ENCODE peak calls at places on chromosomes 13 and 19, in nine cellular contexts. Q, X, A, H, L, K, U, J and G are unnamed samples.

GRCh38 chr13:80825276-80825675 is 484.4 kb upstream of the SPRY2 start:
- DNase-seq in U (no peak), A (no peak), H (no peak), X (no peak), Q (no peak), J (no peak), K (no peak), L (no peak), G (no peak)

GRCh38 chr13:24511824-24512207 is 762 bp downstream of the PARP4 start:
- DNase-seq in Q (peak), K (no peak), J (no peak), U (no peak), A (no peak), H (peak), L (no peak), X (no peak), G (no peak)

GRCh38 chr19:49497047-49497789 is 984 bp downstream of the RPS11 start:
- DNase-seq in U (peak), K (peak), L (peak), Q (peak), A (peak), J (peak), H (no peak), X (no peak), G (peak)

GRCh38 chr13:92390217-92390616 is 836.4 kb upstream of the GPC6 start:
- DNase-seq in K (no peak), U (no peak), A (no peak), Q (no peak), X (no peak), J (no peak), H (no peak), L (no peak), G (no peak)

GRCh38 chr19:15995536-15995935 is 46.7 kb downstream of the OR10H4 start:
- DNase-seq in Q (no peak), L (no peak), U (no peak), A (no peak), X (no peak), J (no peak), H (no peak), K (no peak), G (no peak)

GRCh38 chr13:33229446-33230177 is 55.9 kb downstream of the STARD13 start:
- DNase-seq in H (no peak), L (no peak), A (no peak), Q (no peak), U (peak), X (no peak), K (no peak), J (no peak), G (no peak)

GRCh38 chr19:2561221-2561620 is 85.3 kb downstream of the GADD45B start:
- DNase-seq in L (no peak), U (no peak), Q (no peak), K (no peak), X (no peak), A (peak), H (no peak), J (no peak), G (no peak)

GRCh38 chr19:3224346-3225325 is at the start of gene CELF5:
- DNase-seq in X (no peak), L (no peak), J (peak), H (no peak), U (peak), A (no peak), Q (peak), K (peak), G (peak)

GRCh38 chr13:111909971-111910671 is 156.8 kb upstream of the SOX1 start:
- DNase-seq in J (no peak), H (no peak), X (no peak), A (no peak), U (no peak), L (no peak), Q (no peak), K (no peak), G (no peak)

GRCh38 chr13:25172303-25172630 is 179 bp upstream of the AMER2 start:
- DNase-seq in U (peak), J (no peak), L (no peak), K (no peak), A (no peak), Q (no peak), X (no peak), H (no peak), G (no peak)

GRCh38 chr13:66624302-66624701 is 605.8 kb downstream of the PCDH9 start:
- DNase-seq in J (no peak), H (no peak), X (no peak), U (no peak), L (no peak), Q (no peak), A (no peak), K (no peak), G (no peak)

GRCh38 chr19:38210458-38210987 is 13.5 kb downstream of the DPF1 start:
- DNase-seq in A (no peak), X (no peak), J (no peak), H (no peak), L (no peak), U (peak), Q (peak), K (no peak), G (no peak)

GRCh38 chr19:42450314-42450934 is 7.7 kb upstream of the CXCL17 start:
- DNase-seq in J (peak), X (peak), Q (peak), K (peak), A (peak), L (peak), U (peak), H (peak), G (peak)

GRCh38 chr19:1147934-1148549 is 26.0 kb downstream of the SBNO2 start:
- DNase-seq in H (no peak), L (peak), X (no peak), A (no peak), K (no peak), U (no peak), J (no peak), Q (no peak), G (no peak)

GRCh38 chr19:54017266-54017665 is 25.8 kb downstream of the CACNG6 start:
- DNase-seq in A (no peak), L (peak), K (no peak), J (no peak), Q (no peak), X (no peak), U (no peak), H (no peak), G (no peak)

GRCh38 chr13:43245374-43245964 is 222.1 kb downstream of the DNAJC15 start:
- DNase-seq in X (no peak), H (no peak), A (no peak), K (peak), U (no peak), J (no peak), Q (no peak), L (no peak), G (no peak)

GRCh38 chr19:36182612-36183454 is 30.6 kb upstream of the COX7A1 start:
- DNase-seq in J (no peak), H (no peak), K (peak), A (no peak), U (peak), Q (peak), L (peak), X (peak), G (no peak)

GRCh38 chr19:38039966-38040365 is 133.0 kb downstream of the SIPA1L3 start:
- DNase-seq in X (no peak), L (peak), K (peak), H (no peak), U (no peak), Q (no peak), J (no peak), A (no peak), G (no peak)

GRCh38 chr19:47239152-47239551 is 8.2 kb upstream of the BBC3 start:
- DNase-seq in K (no peak), X (no peak), H (no peak), Q (no peak), A (no peak), U (no peak), L (no peak), J (no peak), G (no peak)

GRCh38 chr13:113110048-113110851 is 4.7 kb downstream of the F7 start:
- DNase-seq in A (peak), K (no peak), J (peak), U (no peak), L (no peak), H (no peak), X (no peak), Q (no peak), G (no peak)

GRCh38 chr13:98775844-98776598 is 23.5 kb upstream of the SLC15A1 start:
- DNase-seq in X (peak), K (peak), U (no peak), L (peak), H (no peak), A (peak), J (no peak), Q (no peak), G (no peak)

GRCh38 chr13:74136089-74136658 is 2.0 kb upstream of the KLF12 start:
- DNase-seq in H (no peak), L (peak), J (peak), Q (peak), U (no peak), A (peak), K (peak), X (no peak), G (peak)

GRCh38 chr13:76293751-76294150 is 592.5 kb downstream of the KCTD12 start:
- DNase-seq in J (no peak), U (no peak), H (no peak), K (no peak), L (peak), X (no peak), A (no peak), Q (no peak), G (no peak)

GRCh38 chr13:72820156-72820897 is 38.4 kb downstream of the PIBF1 start:
- DNase-seq in H (no peak), X (peak), U (no peak), Q (no peak), K (no peak), J (no peak), A (no peak), L (no peak), G (no peak)

GRCh38 chr19:14544977-14545715 is 15.8 kb downstream of the TECR start:
- DNase-seq in J (peak), K (no peak), L (no peak), U (no peak), A (no peak), Q (no peak), H (no peak), X (no peak), G (no peak)

GRCh38 chr19:29662604-29663404 is 2.5 kb upstream of the PLEKHF1 start:
- DNase-seq in H (no peak), U (no peak), K (peak), Q (peak), A (peak), L (peak), X (no peak), J (peak), G (no peak)

GRCh38 chr13:114148521-114148855 is 16.1 kb upstream of the RASA3 start:
- DNase-seq in J (peak), A (peak), X (no peak), L (no peak), H (peak), U (no peak), Q (no peak), K (no peak), G (peak)

GRCh38 chr13:48944221-48944620 is 31.5 kb upstream of the FNDC3A start:
- DNase-seq in H (no peak), Q (no peak), X (no peak), A (no peak), J (no peak), L (no peak), K (no peak), U (no peak), G (no peak)

GRCh38 chr19:19110410-19111137 is 27.7 kb downstream of the TMEM161A start:
- DNase-seq in Q (peak), K (no peak), X (no peak), U (peak), L (peak), J (no peak), H (peak), A (no peak), G (peak)
- TF ChIP-seq CTCF in Q (peak), K (no peak), X (peak), U (peak), L (no peak), J (peak), H (peak), A (no peak), G (peak)

DNA sequence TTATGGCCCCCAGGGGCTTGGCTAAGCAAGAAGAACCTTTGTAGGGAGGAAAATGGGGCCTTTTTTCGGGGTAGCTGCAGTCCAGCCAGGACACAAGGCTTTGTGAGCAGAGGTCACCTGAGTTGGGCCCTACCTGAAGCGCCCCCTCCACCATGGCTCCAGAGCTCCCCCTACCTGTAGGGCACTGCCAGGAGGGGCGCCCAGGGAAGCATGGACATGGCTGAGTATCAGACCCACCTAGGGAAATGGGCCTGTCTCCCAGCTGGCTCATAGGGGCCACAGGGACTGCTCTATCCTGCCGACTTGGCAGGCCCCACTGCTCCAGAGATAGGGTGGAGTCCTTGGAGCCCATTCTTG is 9.0 kb upstream of the CEBPA start:
- DNase-seq in K (no peak), Q (no peak), J (peak), A (peak), X (no peak), H (no peak), L (no peak), U (no peak), G (no peak)
- TF ChIP-seq CTCF in K (no peak), Q (peak), J (peak), A (no peak), X (no peak), H (peak), L (peak), U (peak), G (no peak)

DNA sequence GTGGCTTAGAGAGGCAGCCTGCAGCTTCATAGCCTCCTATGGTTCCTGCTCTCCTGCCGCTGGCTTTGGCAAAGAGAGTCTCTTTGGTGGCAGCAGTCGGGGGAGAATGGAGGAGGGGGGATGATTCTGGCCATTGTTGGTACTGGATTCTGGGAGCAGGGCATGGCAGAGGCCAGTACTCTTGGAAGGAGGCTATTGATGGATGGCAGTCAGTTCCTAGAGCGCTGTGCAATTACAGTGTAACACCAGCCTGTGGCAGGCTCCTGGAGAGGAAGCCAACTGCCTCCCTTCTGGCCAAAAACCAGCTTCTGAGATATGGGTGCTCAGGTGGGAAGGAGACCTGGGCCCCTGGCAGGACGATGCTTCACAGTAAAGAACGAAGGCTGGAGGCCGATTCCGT is 47.9 kb upstream of the TMTC4 start:
- DNase-seq in U (peak), L (peak), A (no peak), K (no peak), H (no peak), Q (no peak), J (no peak), X (no peak), G (no peak)
- TF ChIP-seq CTCF in U (no peak), L (no peak), A (no peak), K (no peak), H (no peak), Q (no peak), J (no peak), X (no peak), G (no peak)

GRCh38 chr13:47862841-47863240 is 138.2 kb downstream of the SUCLA2 start:
- DNase-seq in L (no peak), Q (no peak), H (no peak), A (no peak), K (no peak), J (no peak), X (no peak), U (no peak), G (no peak)

GRCh38 chr13:47853236-47853635 is 147.8 kb downstream of the SUCLA2 start:
- DNase-seq in H (no peak), J (no peak), L (no peak), K (no peak), A (no peak), X (no peak), Q (no peak), U (no peak), G (no peak)

GRCh38 chr13:47859129-47859528 is 141.9 kb downstream of the SUCLA2 start:
- DNase-seq in L (no peak), J (no peak), A (no peak), U (no peak), X (no peak), K (no peak), H (no peak), Q (no peak), G (no peak)

GRCh38 chr13:47858042-47858677 is 142.9 kb downstream of the SUCLA2 start:
- DNase-seq in A (no peak), X (no peak), L (no peak), J (no peak), H (no peak), Q (no peak), U (no peak), K (no peak), G (no peak)

GRCh38 chr13:47858678-47859050 is 142.4 kb downstream of the SUCLA2 start:
- DNase-seq in K (peak), Q (no peak), A (no peak), X (peak), J (no peak), U (no peak), H (no peak), L (no peak), G (no peak)
- TF ChIP-seq CTCF in K (no peak), Q (no peak), A (no peak), X (no peak), J (no peak), U (no peak), H (no peak), L (no peak), G (no peak)

GRCh38 chr13:46613409-46614049 is 60.6 kb downstream of the LRCH1 start:
- DNase-seq in U (no peak), K (no peak), X (no peak), H (no peak), J (no peak), L (no peak), A (no peak), Q (no peak), G (no peak)

GRCh38 chr13:46615888-46616531 is 63.0 kb downstream of the LRCH1 start:
- DNase-seq in Q (no peak), L (no peak), J (no peak), U (no peak), A (no peak), K (no peak), X (no peak), H (no peak), G (no peak)

GRCh38 chr13:46612258-46612657 is 59.3 kb downstream of the LRCH1 start:
- DNase-seq in J (no peak), A (no peak), Q (no peak), L (no peak), U (no peak), H (no peak), X (no peak), K (no peak), G (no peak)

GRCh38 chr13:46617382-46617781 is 64.4 kb downstream of the LRCH1 start:
- DNase-seq in L (no peak), X (no peak), Q (no peak), A (no peak), H (no peak), K (no peak), U (no peak), J (no peak), G (no peak)

GRCh38 chr13:46614582-46614981 is 61.6 kb downstream of the LRCH1 start:
- DNase-seq in Q (no peak), J (no peak), K (peak), U (no peak), L (peak), X (no peak), A (no peak), H (no peak), G (no peak)
- TF ChIP-seq CTCF in Q (peak), J (no peak), K (peak), U (no peak), L (peak), X (no peak), A (no peak), H (no peak), G (no peak)

GRCh38 chr13:96968027-96968426 is 26.2 kb downstream of the OXGR1 start:
- DNase-seq in K (no peak), X (no peak), J (no peak), Q (no peak), L (no peak), A (no peak), U (no peak), H (no peak), G (no peak)

GRCh38 chr13:96966415-96967102 is 27.7 kb downstream of the OXGR1 start:
- DNase-seq in A (no peak), L (no peak), J (no peak), U (no peak), Q (no peak), H (no peak), X (no peak), K (no peak), G (no peak)

GRCh38 chr13:96960379-96960778 is 33.9 kb downstream of the OXGR1 start:
- DNase-seq in X (no peak), H (no peak), U (no peak), Q (no peak), J (no peak), K (no peak), A (no peak), L (no peak), G (no peak)

GRCh38 chr13:96967248-96967745 is 27.0 kb downstream of the OXGR1 start:
- DNase-seq in A (no peak), U (peak), J (no peak), Q (no peak), X (no peak), L (peak), H (no peak), K (no peak), G (no peak)

DNA sequence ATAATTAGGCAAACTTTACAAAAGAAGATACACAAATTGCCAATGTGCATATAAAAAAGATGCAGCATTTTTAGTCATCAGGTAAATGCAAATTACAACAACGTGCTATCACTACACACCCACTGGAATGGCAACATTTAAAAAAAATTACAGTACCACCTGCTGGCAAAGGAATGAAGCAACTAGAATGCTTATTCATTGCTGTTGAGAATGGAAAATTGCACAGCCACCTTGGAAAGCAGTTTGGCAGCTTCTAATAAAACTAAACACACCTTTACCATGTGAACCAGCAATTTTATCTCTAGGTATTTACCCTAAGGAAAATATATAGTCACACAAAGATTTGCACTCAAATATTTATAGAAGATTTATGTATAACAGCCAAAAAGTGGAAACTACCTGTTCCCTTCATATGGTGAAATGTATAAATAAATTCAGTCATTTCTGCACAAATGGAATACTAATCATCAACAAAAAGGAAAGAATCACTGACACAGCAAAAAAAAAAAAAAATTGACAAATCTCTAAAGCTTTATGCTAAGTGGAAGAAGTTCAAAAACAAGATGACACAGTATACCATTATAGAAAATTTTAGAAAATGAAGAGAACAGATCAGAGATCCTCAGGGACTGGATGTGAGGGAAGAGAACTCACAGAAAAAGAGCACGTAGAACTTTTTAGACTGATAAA is 30.3 kb downstream of the OXGR1 start:
- DNase-seq in J (no peak), H (no peak), X (no peak), A (no peak), K (no peak), U (no peak), L (no peak), Q (no peak), G (no peak)
- TF ChIP-seq CTCF in J (no peak), H (no peak), X (peak), A (no peak), K (no peak), U (no peak), L (no peak), Q (no peak), G (no peak)

GRCh38 chr13:70622785-70623184 is 514.5 kb upstream of the KLHL1 start:
- DNase-seq in X (no peak), K (no peak), Q (no peak), A (no peak), L (no peak), H (no peak), U (peak), J (no peak), G (no peak)

GRCh38 chr13:70623260-70623659 is 515.0 kb upstream of the KLHL1 start:
- DNase-seq in K (peak), H (no peak), Q (no peak), U (peak), A (no peak), L (no peak), X (no peak), J (no peak), G (no peak)
- TF ChIP-seq CTCF in K (peak), H (peak), Q (peak), U (peak), A (no peak), L (peak), X (no peak), J (peak), G (no peak)

DNA sequence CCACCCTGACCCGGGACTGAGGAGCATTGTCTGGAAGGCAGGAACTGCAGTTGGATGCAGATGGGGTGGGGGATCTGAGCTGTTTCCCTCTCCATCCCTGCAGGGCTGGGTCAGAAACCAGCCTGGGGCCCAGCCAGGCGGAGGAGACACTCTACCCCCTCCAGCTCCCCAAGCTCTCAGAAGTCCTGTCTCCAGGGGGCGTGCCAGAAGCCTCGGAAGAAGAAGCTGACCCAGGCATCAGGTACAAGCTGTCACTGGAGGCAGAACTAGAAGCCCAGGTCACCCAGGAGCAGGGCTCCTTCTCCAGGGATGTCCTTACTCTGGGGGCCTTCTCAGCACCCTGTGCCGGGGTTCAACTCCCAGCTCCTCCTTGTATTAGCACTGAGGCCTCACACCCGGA is 15.5 kb downstream of the SIX5 start:
- DNase-seq in L (no peak), A (no peak), U (peak), J (no peak), K (no peak), Q (peak), H (no peak), X (no peak), G (no peak)
- TF ChIP-seq CTCF in L (no peak), A (no peak), U (peak), J (no peak), K (no peak), Q (no peak), H (peak), X (peak), G (no peak)